ENCODE peak calls at places on chromosomes 4 and X, in five cellular contexts. F is K562, D is H1, U is GM12878, I is HepG2. X is an unnamed sample.

GRCh38 chr4:53537606-53538005 is 53.7 kb downstream of the LNX1 start:
- DNase-seq in I (no peak), D (no peak), F (no peak), U (no peak), X (no peak)

GRCh38 chr4:67198757-67199156 is 346.5 kb downstream of the CENPC start:
- DNase-seq in D (no peak), U (no peak), F (peak), I (no peak), X (peak)

GRCh38 chr4:8323947-8324555 is 54.5 kb downstream of the HTRA3 start:
- DNase-seq in F (no peak), D (no peak), I (no peak), U (no peak), X (no peak)

GRCh38 chrX:794311-794710 is 163.7 kb downstream of the SHOX start:
- DNase-seq in U (no peak), F (no peak), I (no peak), D (no peak), X (no peak)

GRCh38 chr4:102319594-102319993 is 25.7 kb downstream of the SLC39A8 start:
- DNase-seq in F (no peak), D (no peak), I (no peak), U (no peak), X (no peak)

GRCh38 chr4:52837716-52838558 is 24.2 kb upstream of the RASL11B start:
- DNase-seq in F (no peak), I (peak), D (no peak), U (no peak), X (no peak)

GRCh38 chrX:119941336-119941735 is 2.2 kb downstream of the NKAP start:
- DNase-seq in U (no peak), I (no peak), D (no peak), F (no peak), X (no peak)

GRCh38 chr4:120209706-120210105 is 143.1 kb upstream of the MAD2L1 start:
- DNase-seq in U (no peak), I (no peak), D (no peak), F (peak), X (no peak)

GRCh38 chr4:123479944-123480343 is 83.3 kb downstream of the SPRY1 start:
- DNase-seq in I (peak), F (peak), D (no peak), U (no peak), X (peak)

GRCh38 chr4:40552536-40552935 is 77.1 kb downstream of the RBM47 start:
- DNase-seq in U (no peak), D (no peak), F (no peak), I (no peak), X (peak)

GRCh38 chrX:47560179-47560830 is 700 bp upstream of the ARAF start:
- DNase-seq in U (no peak), D (no peak), F (no peak), I (no peak), X (no peak)

GRCh38 chr4:76984127-76984526 is 34.6 kb downstream of the SEPTIN11 start:
- DNase-seq in U (peak), F (peak), I (peak), D (no peak), X (no peak)

GRCh38 chrX:17024896-17025295 is 78.4 kb downstream of the REPS2 start:
- DNase-seq in U (no peak), I (peak), F (no peak), D (no peak), X (no peak)

GRCh38 chr4:185290656-185291055 is 81.3 kb downstream of the SNX25 start:
- DNase-seq in I (no peak), D (no peak), F (no peak), U (no peak), X (no peak)

GRCh38 chrX:109966246-109966645 is 36.7 kb upstream of the TMEM164 start:
- DNase-seq in U (no peak), I (no peak), D (no peak), F (no peak), X (peak)

DNA sequence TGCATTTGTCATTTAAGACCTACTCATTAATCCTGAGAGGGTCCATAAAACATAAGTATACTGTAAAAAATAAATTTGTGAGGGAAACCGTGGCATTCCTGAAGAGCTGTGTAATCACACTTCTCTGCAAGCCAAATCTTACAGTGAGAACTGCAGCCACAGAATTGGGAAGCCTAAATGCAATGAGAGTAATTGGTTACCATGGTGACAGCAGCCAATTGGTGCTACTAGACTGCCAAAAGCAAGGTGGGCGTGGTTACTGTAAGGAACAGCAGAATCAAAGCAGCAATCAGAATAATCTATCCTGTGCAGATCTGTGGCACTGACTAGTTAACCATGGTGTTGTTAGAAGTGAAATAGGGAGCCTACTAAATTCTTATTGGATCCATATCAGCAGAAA is 345.1 kb upstream of the GRID2 start:
- DNase-seq in I (no peak), U (no peak), F (no peak), D (no peak), X (no peak)
- TF ChIP-seq HDAC2 in I (no peak), U (no peak), F (no peak), D (no peak), X (no peak)

GRCh38 chr4:24896056-24896455 is 16.8 kb downstream of the CCDC149 start:
- DNase-seq in I (no peak), F (no peak), U (no peak), D (no peak), X (no peak)
- TF ChIP-seq HDAC2 in I (no peak), F (no peak), U (no peak), D (no peak), X (no peak)

GRCh38 chr4:14650127-14650526 is 352.2 kb upstream of the CPEB2 start:
- DNase-seq in F (no peak), D (no peak), U (no peak), I (no peak), X (no peak)
- TF ChIP-seq HDAC2 in F (no peak), D (no peak), U (no peak), I (no peak), X (no peak)

GRCh38 chrX:140822184-140822583 is 112.6 kb downstream of the LINC00632 start:
- DNase-seq in U (no peak), I (no peak), F (no peak), D (no peak), X (no peak)
- TF ChIP-seq HDAC2 in U (no peak), I (no peak), F (no peak), D (no peak), X (no peak)

DNA sequence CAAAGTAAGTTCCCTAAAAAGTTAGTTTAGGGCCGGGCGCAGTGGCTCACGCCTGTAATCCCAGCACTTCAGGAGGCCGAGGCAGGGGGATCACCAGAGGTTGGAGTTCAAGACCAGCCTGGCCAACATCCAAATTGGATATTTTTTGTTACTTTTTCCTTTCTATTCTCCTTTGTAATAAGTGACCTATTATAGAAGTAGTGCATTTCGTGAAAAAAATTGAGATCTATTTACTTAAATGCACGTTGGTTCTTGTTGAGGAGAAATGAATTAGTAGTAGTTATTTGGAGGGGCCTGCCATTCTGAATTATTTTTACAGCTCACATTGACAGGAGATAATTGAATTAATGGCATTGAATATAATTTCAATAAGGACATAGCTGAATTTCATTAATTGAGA is 22.3 kb upstream of the NDUFC1 start:
- DNase-seq in U (no peak), I (no peak), D (no peak), F (no peak), X (no peak)
- TF ChIP-seq HDAC2 in U (no peak), I (no peak), D (no peak), F (no peak), X (no peak)

GRCh38 chr4:6915041-6916005 is 5.7 kb downstream of the TBC1D14 start:
- DNase-seq in I (no peak), U (no peak), F (peak), D (no peak), X (no peak)

GRCh38 chr4:6916069-6916586 is 6.5 kb downstream of the TBC1D14 start:
- DNase-seq in D (no peak), U (no peak), I (no peak), F (no peak), X (no peak)

GRCh38 chr4:6917445-6918241 is 8.0 kb downstream of the TBC1D14 start:
- DNase-seq in U (no peak), D (no peak), I (peak), F (peak), X (peak)

GRCh38 chr4:6918345-6918744 is 8.7 kb downstream of the TBC1D14 start:
- DNase-seq in D (no peak), U (no peak), F (no peak), I (no peak), X (no peak)

GRCh38 chr4:6916587-6917444 is 7.2 kb downstream of the TBC1D14 start:
- DNase-seq in I (no peak), D (no peak), U (no peak), F (peak), X (peak)
- TF ChIP-seq HDAC2 in I (no peak), D (no peak), U (no peak), F (peak), X (no peak)

GRCh38 chrX:151151668-151152267 is 24.6 kb upstream of the GPR50 start:
- DNase-seq in F (peak), D (no peak), U (no peak), I (peak), X (peak)
- TF ChIP-seq HDAC2 in F (no peak), D (no peak), U (no peak), I (no peak), X (no peak)

DNA sequence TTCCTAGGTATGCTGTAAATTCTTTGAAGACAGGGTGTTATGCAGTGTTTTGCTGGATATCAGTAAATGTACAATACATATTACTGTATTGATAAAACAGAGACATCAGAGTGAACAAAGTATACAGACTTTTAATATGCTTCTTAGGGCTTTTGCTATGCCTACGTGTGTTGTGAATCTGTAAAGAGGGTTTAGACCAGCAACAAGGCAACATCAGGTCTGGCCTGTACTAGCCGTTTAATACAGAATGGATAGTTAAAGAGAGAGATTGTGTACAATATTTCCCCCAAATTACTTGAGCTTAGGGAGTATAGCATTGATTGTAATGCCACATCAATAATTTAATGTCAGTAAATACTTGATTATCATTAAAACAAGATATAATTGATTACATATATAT is 75.2 kb downstream of the PAQR3 start:
- DNase-seq in D (no peak), F (no peak), U (no peak), I (no peak), X (no peak)
- TF ChIP-seq HDAC2 in D (no peak), F (no peak), U (no peak), I (no peak), X (no peak)

GRCh38 chr4:4269326-4269725 is 20.6 kb downstream of the LYAR start:
- DNase-seq in I (no peak), U (no peak), D (no peak), F (no peak), X (no peak)
- TF ChIP-seq HDAC2 in I (no peak), U (no peak), D (no peak), F (no peak), X (no peak)

DNA sequence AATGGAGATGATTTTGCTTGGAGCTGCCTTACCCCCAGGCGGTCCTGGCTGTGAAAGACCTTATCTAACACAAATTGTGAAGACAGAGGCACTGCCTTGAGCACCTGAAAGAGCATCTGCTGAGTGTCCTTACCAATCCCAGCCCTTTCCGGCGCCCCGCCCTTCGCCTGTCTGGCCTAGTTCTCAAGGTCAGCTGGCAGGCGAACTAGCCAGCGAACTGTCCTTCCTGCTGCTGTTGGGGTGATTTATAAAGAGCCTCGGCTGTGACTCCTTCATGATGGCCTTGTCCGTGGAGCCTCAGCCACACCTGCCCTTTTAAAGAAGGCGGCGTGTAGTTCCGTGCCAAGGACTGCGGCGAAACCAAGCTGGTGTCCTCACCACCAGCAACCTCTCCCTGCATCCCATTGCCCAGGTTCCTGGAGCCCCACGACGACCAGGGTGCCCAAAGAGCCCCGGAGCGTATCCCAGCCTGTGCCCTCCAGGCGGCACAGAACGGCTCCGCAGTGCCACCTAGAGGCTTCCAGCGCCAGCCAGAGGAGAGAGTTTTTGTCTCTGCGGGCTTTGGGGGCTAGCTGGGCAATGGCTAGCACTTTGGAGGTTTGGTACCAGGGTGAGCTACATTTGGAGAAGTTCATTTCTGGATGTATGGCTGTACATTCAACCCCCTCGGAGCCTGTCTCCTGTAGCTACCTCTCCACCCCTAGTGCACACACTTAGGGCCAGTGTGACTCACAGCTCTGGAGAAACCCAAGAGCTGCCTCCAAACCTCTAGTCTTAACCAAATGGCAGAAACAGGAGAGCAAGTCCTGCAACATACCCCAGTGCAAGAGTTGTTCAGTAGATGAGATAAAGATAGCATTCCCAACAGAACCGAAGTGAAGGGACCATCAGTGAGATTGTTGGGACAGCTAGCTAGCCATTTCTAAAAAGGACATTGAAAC is 36.8 kb upstream of the VMA21 start:
- DNase-seq in F (peak), D (no peak), I (peak), U (no peak), X (peak)
- TF ChIP-seq HDAC2 in F (no peak), D (no peak), I (no peak), U (no peak), X (no peak)